ENCODE peak calls at places on chromosomes 7 and 10, in six cellular contexts. B is putamen; K is CD4-positive, CD25-positive, alpha-beta regulatory T cell; L is substantia nigra; Q is right atrium auricular region; A is mucosa of descending colon. R is an unnamed sample.

GRCh38 chr10:64430690-64431323 is 909.6 kb downstream of the REEP3 start:
- DNase-seq in Q (no peak), K (no peak), B (peak), L (no peak), A (no peak), R (peak)

GRCh38 chr7:113100091-113100723 is 13.6 kb upstream of the GPR85 start:
- DNase-seq in L (no peak), A (no peak), B (no peak), Q (no peak), K (no peak), R (no peak)

GRCh38 chr10:71998840-71999194 is 34.6 kb downstream of the CHST3 start:
- DNase-seq in Q (peak), A (no peak), B (no peak), K (no peak), L (no peak), R (no peak)

GRCh38 chr10:127227663-127228062 is 31.3 kb upstream of the INSYN2A start:
- DNase-seq in Q (no peak), A (no peak), L (no peak), B (no peak), K (no peak), R (no peak)

GRCh38 chr7:107528461-107528860 is 35.3 kb downstream of the COG5 start:
- DNase-seq in K (no peak), L (no peak), B (no peak), A (no peak), Q (no peak), R (no peak)

GRCh38 chr7:80760292-80760691 is 121.8 kb downstream of the CD36 start:
- DNase-seq in Q (no peak), A (no peak), B (no peak), K (no peak), L (no peak), R (no peak)

GRCh38 chr7:139923090-139923489 is 94.0 kb downstream of the TBXAS1 start:
- DNase-seq in L (no peak), K (no peak), A (no peak), B (no peak), Q (no peak), R (no peak)

GRCh38 chr10:49285232-49285631 is 13.7 kb upstream of the C10orf71 start:
- DNase-seq in Q (no peak), A (no peak), L (no peak), B (no peak), K (no peak), R (no peak)

GRCh38 chr7:149440222-149440621 is 20.6 kb downstream of the ZNF777 start:
- DNase-seq in Q (no peak), B (no peak), L (no peak), K (peak), A (no peak), R (no peak)